ENCODE peak calls at places on chromosomes 3 and 15, in ten cellular contexts. N is MM.1S; P is stimulated activated CD4-positive, alpha-beta T cell treated with anti-CD3 and anti-CD28 coated beads, Interleukin-4, amount 100 ng/mL, for 4 hours; T is activated T-cell treated with anti-CD3 and anti-CD28 coated beads, Interleukin-2, amount 50 U/mL, for 24 hours; B is A549; R is HFFc6; S is ovary; I is activated CD4-positive, alpha-beta T cell treated with anti-CD3 and anti-CD28 coated beads, Interleukin-2, amount 50 U/mL, for 1 hour; W is Kasumi-1; V is naive thymus-derived CD8-positive, alpha-beta T cell. G is an unnamed sample.

GRCh38 chr15:35690698-35691116 is 144.7 kb upstream of the DPH6 start:
- DNase-seq in N (no peak), P (no peak), T (no peak), B (no peak), R (no peak), S (peak), I (no peak), W (no peak), V (no peak), G (no peak)

GRCh38 chr3:121483290-121483689 is 62.5 kb downstream of the POLQ start:
- DNase-seq in N (no peak), P (no peak), T (no peak), B (no peak), R (no peak), S (no peak), I (no peak), W (no peak), V (no peak), G (no peak)

GRCh38 chr15:31483924-31484368 is 157.3 kb downstream of the KLF13 start:
- DNase-seq in N (no peak), P (peak), T (no peak), B (no peak), R (no peak), S (no peak), I (peak), W (no peak), V (peak), G (no peak)

GRCh38 chr3:108590443-108590842 is 921 bp downstream of the DZIP3 start:
- DNase-seq in N (peak), P (no peak), T (no peak), B (no peak), R (no peak), S (no peak), I (no peak), W (no peak), V (no peak), G (no peak)

GRCh38 chr15:99123706-99124451 is 19.0 kb downstream of the SYNM start:
- DNase-seq in N (peak), P (no peak), T (no peak), B (peak), R (peak), S (peak), I (no peak), W (peak), V (no peak), G (peak)

GRCh38 chr3:146334151-146334550 is 83.2 kb upstream of the PLSCR4 start:
- DNase-seq in N (no peak), P (no peak), T (no peak), B (no peak), R (peak), S (peak), I (no peak), W (no peak), V (no peak), G (no peak)

GRCh38 chr15:85479071-85479647 is 98.8 kb downstream of the AKAP13 start:
- DNase-seq in N (no peak), P (no peak), T (no peak), B (no peak), R (peak), S (no peak), I (no peak), W (no peak), V (no peak), G (no peak)

GRCh38 chr15:86837631-86838030 is 758.0 kb downstream of the AGBL1 start:
- DNase-seq in N (no peak), P (no peak), T (no peak), B (no peak), R (no peak), S (no peak), I (no peak), W (no peak), V (no peak), G (no peak)

GRCh38 chr3:52056521-52056967 is at the start of gene DUSP7:
- DNase-seq in N (peak), P (peak), T (peak), B (peak), R (no peak), S (peak), I (peak), W (peak), V (peak), G (peak)

GRCh38 chr3:21920431-21920830 is 169.4 kb upstream of the ZNF385D start:
- DNase-seq in N (no peak), P (no peak), T (no peak), B (no peak), R (peak), S (no peak), I (no peak), W (peak), V (no peak), G (no peak)

GRCh38 chr3:69671082-69671952 is 67.9 kb upstream of the MITF start:
- DNase-seq in N (peak), P (no peak), T (no peak), B (peak), R (peak), S (no peak), I (no peak), W (peak), V (no peak), G (no peak)